ENCODE peak calls at places on chromosomes 6 and 20, in ten cellular contexts. One of them, this sample, is unnamed.

GRCh38 chr6:170575250-170575649 is 9.2 kb downstream of the PDCD2 start:
- DNase-seq in stimulated activated effector memory CD8-positive, alpha-beta T cell treated with anti-CD3 and anti-CD28 coated beads, Interleukin-12 subunit alpha, Interleukin-12 subunit beta, amount 100 ng/mL, for 72 hours: no peak
- DNase-seq in activated gamma-delta T cell treated with Interleukin-2 at 50 U/mL for 16 hours: no peak
- DNase-seq in HEK293T: peak; percentile 33
- DNase-seq in left lobe of liver: no peak
- DNase-seq in fibroblast of gingiva: peak; percentile 10
- DNase-seq in lower lobe of right lung: no peak
- DNase-seq in NCI-H1436: no peak
- DNase-seq in RPMI8226: no peak
- DNase-seq in glutamatergic neuron: no peak
- DNase-seq in this sample: no peak

GRCh38 chr6:94735270-94735669 is 842.1 kb upstream of the MANEA start:
- DNase-seq in stimulated activated effector memory CD8-positive, alpha-beta T cell treated with anti-CD3 and anti-CD28 coated beads, Interleukin-12 subunit alpha, Interleukin-12 subunit beta, amount 100 ng/mL, for 72 hours: no peak
- DNase-seq in activated gamma-delta T cell treated with Interleukin-2 at 50 U/mL for 16 hours: no peak
- DNase-seq in HEK293T: no peak
- DNase-seq in left lobe of liver: no peak
- DNase-seq in fibroblast of gingiva: no peak
- DNase-seq in lower lobe of right lung: no peak
- DNase-seq in NCI-H1436: no peak
- DNase-seq in RPMI8226: no peak
- DNase-seq in glutamatergic neuron: no peak
- DNase-seq in this sample: no peak

GRCh38 chr6:90362273-90362672 is 65.6 kb upstream of the BACH2 start:
- DNase-seq in stimulated activated effector memory CD8-positive, alpha-beta T cell treated with anti-CD3 and anti-CD28 coated beads, Interleukin-12 subunit alpha, Interleukin-12 subunit beta, amount 100 ng/mL, for 72 hours: no peak
- DNase-seq in activated gamma-delta T cell treated with Interleukin-2 at 50 U/mL for 16 hours: no peak
- DNase-seq in HEK293T: no peak
- DNase-seq in left lobe of liver: no peak
- DNase-seq in fibroblast of gingiva: peak; percentile 36
- DNase-seq in lower lobe of right lung: no peak
- DNase-seq in NCI-H1436: no peak
- DNase-seq in RPMI8226: no peak
- DNase-seq in glutamatergic neuron: no peak
- DNase-seq in this sample: no peak

GRCh38 chr6:111658445-111659154 is 52.9 kb upstream of the TRAF3IP2 start:
- DNase-seq in stimulated activated effector memory CD8-positive, alpha-beta T cell treated with anti-CD3 and anti-CD28 coated beads, Interleukin-12 subunit alpha, Interleukin-12 subunit beta, amount 100 ng/mL, for 72 hours: no peak
- DNase-seq in activated gamma-delta T cell treated with Interleukin-2 at 50 U/mL for 16 hours: no peak
- DNase-seq in HEK293T: no peak
- DNase-seq in left lobe of liver: no peak
- DNase-seq in fibroblast of gingiva: peak; percentile 75
- DNase-seq in lower lobe of right lung: no peak
- DNase-seq in NCI-H1436: no peak
- DNase-seq in RPMI8226: no peak
- DNase-seq in glutamatergic neuron: no peak
- DNase-seq in this sample: no peak

GRCh38 chr6:155493694-155494143 is 38.1 kb upstream of the NOX3 start:
- DNase-seq in stimulated activated effector memory CD8-positive, alpha-beta T cell treated with anti-CD3 and anti-CD28 coated beads, Interleukin-12 subunit alpha, Interleukin-12 subunit beta, amount 100 ng/mL, for 72 hours: no peak
- DNase-seq in activated gamma-delta T cell treated with Interleukin-2 at 50 U/mL for 16 hours: no peak
- DNase-seq in HEK293T: no peak
- DNase-seq in left lobe of liver: no peak
- DNase-seq in fibroblast of gingiva: peak; percentile 99
- DNase-seq in lower lobe of right lung: no peak
- DNase-seq in NCI-H1436: no peak
- DNase-seq in RPMI8226: no peak
- DNase-seq in glutamatergic neuron: no peak
- DNase-seq in this sample: no peak

GRCh38 chr6:170160031-170160627 is 130.7 kb downstream of the DLL1 start:
- DNase-seq in stimulated activated effector memory CD8-positive, alpha-beta T cell treated with anti-CD3 and anti-CD28 coated beads, Interleukin-12 subunit alpha, Interleukin-12 subunit beta, amount 100 ng/mL, for 72 hours: no peak
- DNase-seq in activated gamma-delta T cell treated with Interleukin-2 at 50 U/mL for 16 hours: no peak
- DNase-seq in HEK293T: peak; percentile 52
- DNase-seq in left lobe of liver: no peak
- DNase-seq in fibroblast of gingiva: no peak
- DNase-seq in lower lobe of right lung: peak; percentile 42
- DNase-seq in NCI-H1436: no peak
- DNase-seq in RPMI8226: no peak
- DNase-seq in glutamatergic neuron: no peak
- DNase-seq in this sample: no peak

GRCh38 chr6:15331143-15331542 is 85.3 kb downstream of the JARID2 start:
- DNase-seq in stimulated activated effector memory CD8-positive, alpha-beta T cell treated with anti-CD3 and anti-CD28 coated beads, Interleukin-12 subunit alpha, Interleukin-12 subunit beta, amount 100 ng/mL, for 72 hours: no peak
- DNase-seq in activated gamma-delta T cell treated with Interleukin-2 at 50 U/mL for 16 hours: no peak
- DNase-seq in HEK293T: no peak
- DNase-seq in left lobe of liver: no peak
- DNase-seq in fibroblast of gingiva: no peak
- DNase-seq in lower lobe of right lung: no peak
- DNase-seq in NCI-H1436: no peak
- DNase-seq in RPMI8226: no peak
- DNase-seq in glutamatergic neuron: no peak
- DNase-seq in this sample: no peak

GRCh38 chr6:148193063-148193680 is 149.5 kb upstream of the SASH1 start:
- DNase-seq in stimulated activated effector memory CD8-positive, alpha-beta T cell treated with anti-CD3 and anti-CD28 coated beads, Interleukin-12 subunit alpha, Interleukin-12 subunit beta, amount 100 ng/mL, for 72 hours: no peak
- DNase-seq in activated gamma-delta T cell treated with Interleukin-2 at 50 U/mL for 16 hours: no peak
- DNase-seq in HEK293T: no peak
- DNase-seq in left lobe of liver: no peak
- DNase-seq in fibroblast of gingiva: no peak
- DNase-seq in lower lobe of right lung: no peak
- DNase-seq in NCI-H1436: no peak
- DNase-seq in RPMI8226: no peak
- DNase-seq in glutamatergic neuron: no peak
- DNase-seq in this sample: no peak

GRCh38 chr6:15622045-15622750 is 40.6 kb downstream of the DTNBP1 start:
- DNase-seq in stimulated activated effector memory CD8-positive, alpha-beta T cell treated with anti-CD3 and anti-CD28 coated beads, Interleukin-12 subunit alpha, Interleukin-12 subunit beta, amount 100 ng/mL, for 72 hours: no peak
- DNase-seq in activated gamma-delta T cell treated with Interleukin-2 at 50 U/mL for 16 hours: no peak
- DNase-seq in HEK293T: no peak
- DNase-seq in left lobe of liver: no peak
- DNase-seq in fibroblast of gingiva: no peak
- DNase-seq in lower lobe of right lung: no peak
- DNase-seq in NCI-H1436: no peak
- DNase-seq in RPMI8226: no peak
- DNase-seq in glutamatergic neuron: no peak
- DNase-seq in this sample: no peak

GRCh38 chr20:11686900-11687543 is 230.7 kb upstream of the BTBD3 start:
- DNase-seq in stimulated activated effector memory CD8-positive, alpha-beta T cell treated with anti-CD3 and anti-CD28 coated beads, Interleukin-12 subunit alpha, Interleukin-12 subunit beta, amount 100 ng/mL, for 72 hours: no peak
- DNase-seq in activated gamma-delta T cell treated with Interleukin-2 at 50 U/mL for 16 hours: no peak
- DNase-seq in HEK293T: no peak
- DNase-seq in left lobe of liver: peak; percentile 52
- DNase-seq in fibroblast of gingiva: peak; percentile 3
- DNase-seq in lower lobe of right lung: peak; percentile 34
- DNase-seq in NCI-H1436: no peak
- DNase-seq in RPMI8226: peak; percentile 9
- DNase-seq in glutamatergic neuron: peak; percentile 49
- DNase-seq in this sample: no peak

GRCh38 chr20:24836041-24836533 is 113.0 kb upstream of the CST7 start:
- DNase-seq in stimulated activated effector memory CD8-positive, alpha-beta T cell treated with anti-CD3 and anti-CD28 coated beads, Interleukin-12 subunit alpha, Interleukin-12 subunit beta, amount 100 ng/mL, for 72 hours: no peak
- DNase-seq in activated gamma-delta T cell treated with Interleukin-2 at 50 U/mL for 16 hours: no peak
- DNase-seq in HEK293T: no peak
- DNase-seq in left lobe of liver: no peak
- DNase-seq in fibroblast of gingiva: no peak
- DNase-seq in lower lobe of right lung: no peak
- DNase-seq in NCI-H1436: no peak
- DNase-seq in RPMI8226: no peak
- DNase-seq in glutamatergic neuron: no peak
- DNase-seq in this sample: no peak

GRCh38 chr20:46959081-46959692 is 64.5 kb downstream of the EYA2 start:
- DNase-seq in stimulated activated effector memory CD8-positive, alpha-beta T cell treated with anti-CD3 and anti-CD28 coated beads, Interleukin-12 subunit alpha, Interleukin-12 subunit beta, amount 100 ng/mL, for 72 hours: no peak
- DNase-seq in activated gamma-delta T cell treated with Interleukin-2 at 50 U/mL for 16 hours: no peak
- DNase-seq in HEK293T: no peak
- DNase-seq in left lobe of liver: no peak
- DNase-seq in fibroblast of gingiva: peak; percentile 82
- DNase-seq in lower lobe of right lung: no peak
- DNase-seq in NCI-H1436: no peak
- DNase-seq in RPMI8226: no peak
- DNase-seq in glutamatergic neuron: no peak
- DNase-seq in this sample: no peak